ENCODE peak calls at places on chromosome 3, in six cellular contexts. I is dorsolateral prefrontal cortex, R is fibroblast of lung, D is breast epithelium, E is foreskin fibroblast, P is AG09309. X is an unnamed sample.
A peak's percentile ranks its signal among the peaks of the same experiment; 100 is the strongest.

GRCh38 chr3:48301814-48302194 is 31.7 kb downstream of the SPINK8 start:
- DNase-seq in I (no peak), R (peak; percentile 44), D (peak; percentile 46), E (peak; percentile 54), P (no peak), X (peak; percentile 63)

GRCh38 chr3:21220944-21221343 is 530.1 kb downstream of the ZNF385D start:
- DNase-seq in I (no peak), R (no peak), D (no peak), E (no peak), P (no peak), X (no peak)

GRCh38 chr3:29587340-29587739 is 306.5 kb downstream of the RBMS3 start:
- DNase-seq in I (no peak), R (no peak), D (no peak), E (no peak), P (no peak), X (no peak)

GRCh38 chr3:166451997-166452396 is 614.8 kb upstream of the BCHE start:
- DNase-seq in I (no peak), R (no peak), D (no peak), E (no peak), P (no peak), X (peak; percentile 26)

GRCh38 chr3:99711361-99711760 is 73.0 kb downstream of the COL8A1 start:
- DNase-seq in I (no peak), R (peak; percentile 66), D (no peak), E (no peak), P (no peak), X (no peak)

GRCh38 chr3:9778102-9778501 is 8.4 kb upstream of the CAMK1 start:
- DNase-seq in I (no peak), R (peak; percentile 76), D (no peak), E (peak; percentile 91), P (peak; percentile 28), X (no peak)

GRCh38 chr3:49132437-49133225 is at the start of gene LAMB2:
- DNase-seq in I (peak; percentile 76), R (peak; percentile 86), D (peak; percentile 72), E (peak; percentile 91), P (peak; percentile 58), X (no peak)

GRCh38 chr3:141738636-141739363 is 702 bp downstream of the RNF7 start:
- DNase-seq in I (peak; percentile 6), R (peak; percentile 60), D (no peak), E (peak; percentile 72), P (no peak), X (peak; percentile 49)

GRCh38 chr3:160754371-160754854 is 1.6 kb upstream of the PPM1L start:
- DNase-seq in I (peak; percentile 60), R (peak; percentile 60), D (no peak), E (peak; percentile 62), P (peak; percentile 14), X (peak; percentile 20)

GRCh38 chr3:61650276-61650675 is 88.9 kb downstream of the PTPRG start:
- DNase-seq in I (peak; percentile 21), R (peak; percentile 93), D (peak; percentile 80), E (peak; percentile 86), P (peak; percentile 96), X (no peak)

GRCh38 chr3:148991219-148992026 is at the start of gene GYG1:
- DNase-seq in I (peak; percentile 72), R (peak; percentile 83), D (peak; percentile 62), E (peak; percentile 95), P (peak; percentile 21), X (peak; percentile 78)

GRCh38 chr3:184334470-184335158 is 2.8 kb upstream of the FAM131A start:
- DNase-seq in I (no peak), R (peak; percentile 81), D (no peak), E (peak; percentile 84), P (no peak), X (no peak)

GRCh38 chr3:110419096-110419495 is 652.5 kb upstream of the NECTIN3 start:
- DNase-seq in I (no peak), R (no peak), D (no peak), E (peak; percentile 24), P (no peak), X (no peak)

GRCh38 chr3:118559286-118559685 is 475.4 kb downstream of the IGSF11 start:
- DNase-seq in I (no peak), R (no peak), D (no peak), E (no peak), P (no peak), X (no peak)

GRCh38 chr3:45103753-45104714 is 42.1 kb downstream of the CDCP1 start:
- DNase-seq in I (no peak), R (no peak), D (no peak), E (no peak), P (no peak), X (no peak)

GRCh38 chr3:34889641-34890040 is 749.7 kb upstream of the ARPP21 start:
- DNase-seq in I (no peak), R (no peak), D (no peak), E (no peak), P (no peak), X (no peak)

GRCh38 chr3:39362812-39363211 is 20.4 kb upstream of the SLC25A38 start:
- DNase-seq in I (no peak), R (no peak), D (no peak), E (no peak), P (no peak), X (no peak)

GRCh38 chr3:43810797-43811196 is 120.1 kb downstream of the ABHD5 start:
- DNase-seq in I (no peak), R (no peak), D (no peak), E (no peak), P (no peak), X (no peak)

GRCh38 chr3:88986834-88987233 is 120.6 kb upstream of the EPHA3 start:
- DNase-seq in I (no peak), R (peak; percentile 72), D (no peak), E (peak; percentile 89), P (peak; percentile 74), X (peak; percentile 16)

GRCh38 chr3:193078996-193079731 is 161.5 kb upstream of the MB21D2 start:
- DNase-seq in I (no peak), R (no peak), D (no peak), E (no peak), P (no peak), X (no peak)

GRCh38 chr3:171320721-171321120 is 139.5 kb downstream of the TNIK start:
- DNase-seq in I (no peak), R (peak; percentile 36), D (no peak), E (no peak), P (no peak), X (no peak)

GRCh38 chr3:137867611-137868010 is 103.5 kb downstream of the SOX14 start:
- DNase-seq in I (no peak), R (no peak), D (no peak), E (no peak), P (no peak), X (no peak)

GRCh38 chr3:68256635-68257034 is 602.2 kb upstream of the SUCLG2 start:
- DNase-seq in I (no peak), R (no peak), D (no peak), E (no peak), P (no peak), X (no peak)

GRCh38 chr3:119156868-119157267 is 10.9 kb downstream of the TEX55 start:
- DNase-seq in I (no peak), R (no peak), D (no peak), E (no peak), P (no peak), X (no peak)

GRCh38 chr3:47851888-47852603 is 49.1 kb downstream of the DHX30 start:
- DNase-seq in I (no peak), R (no peak), D (no peak), E (no peak), P (no peak), X (no peak)

GRCh38 chr3:339346-339745 is 142.8 kb downstream of the CHL1 start:
- DNase-seq in I (no peak), R (no peak), D (no peak), E (no peak), P (no peak), X (no peak)

GRCh38 chr3:147654827-147655226 is 245.7 kb downstream of the ZIC1 start:
- DNase-seq in I (peak; percentile 36), R (peak; percentile 87), D (peak; percentile 70), E (no peak), P (no peak), X (no peak)

GRCh38 chr3:132911741-132912415 is 126.3 kb upstream of the TMEM108 start:
- DNase-seq in I (no peak), R (no peak), D (no peak), E (no peak), P (no peak), X (no peak)

GRCh38 chr3:63661242-63661641 is 8.8 kb downstream of the SNTN start:
- DNase-seq in I (no peak), R (no peak), D (no peak), E (peak; percentile 41), P (no peak), X (peak; percentile 3)

GRCh38 chr3:63662011-63662410 is 9.5 kb downstream of the SNTN start:
- DNase-seq in I (no peak), R (no peak), D (no peak), E (no peak), P (no peak), X (no peak)

GRCh38 chr3:63656791-63657190 is 4.3 kb downstream of the SNTN start:
- DNase-seq in I (no peak), R (peak; percentile 93), D (no peak), E (peak; percentile 59), P (peak; percentile 42), X (peak; percentile 24)

GRCh38 chr3:63662500-63662899 is 10.0 kb downstream of the SNTN start:
- DNase-seq in I (no peak), R (peak; percentile 13), D (no peak), E (peak; percentile 6), P (no peak), X (peak; percentile 2)
- TF ChIP-seq CTCF in I (no peak), R (no peak), D (no peak), E (peak; percentile 2), P (peak; percentile 38), X (no peak)

DNA sequence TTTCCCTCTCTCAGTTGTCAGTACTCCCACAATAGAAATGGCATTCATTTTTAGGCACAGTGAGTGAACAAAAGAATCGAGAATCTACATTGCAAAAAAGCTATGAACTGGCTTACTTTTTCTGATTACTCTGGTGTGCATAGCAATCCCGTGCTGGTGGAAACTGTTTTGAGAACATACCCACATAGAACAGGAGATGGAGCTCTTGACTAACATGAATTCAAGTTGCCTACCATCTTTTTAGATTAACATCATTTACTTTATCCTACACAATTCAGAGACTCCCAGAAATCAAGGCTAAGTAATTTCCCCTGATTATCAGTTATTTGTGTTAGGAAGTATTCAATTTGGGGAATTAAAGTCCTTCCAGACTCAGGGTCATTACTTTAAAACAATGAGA is 326.6 kb downstream of the ARPP21 start:
- DNase-seq in I (peak; percentile 15), R (peak; percentile 44), D (no peak), E (peak; percentile 63), P (no peak), X (peak; percentile 2)
- TF ChIP-seq CTCF in I (peak; percentile 57), R (peak; percentile 66), D (peak; percentile 47), E (peak; percentile 50), P (peak; percentile 61), X (peak; percentile 37)

DNA sequence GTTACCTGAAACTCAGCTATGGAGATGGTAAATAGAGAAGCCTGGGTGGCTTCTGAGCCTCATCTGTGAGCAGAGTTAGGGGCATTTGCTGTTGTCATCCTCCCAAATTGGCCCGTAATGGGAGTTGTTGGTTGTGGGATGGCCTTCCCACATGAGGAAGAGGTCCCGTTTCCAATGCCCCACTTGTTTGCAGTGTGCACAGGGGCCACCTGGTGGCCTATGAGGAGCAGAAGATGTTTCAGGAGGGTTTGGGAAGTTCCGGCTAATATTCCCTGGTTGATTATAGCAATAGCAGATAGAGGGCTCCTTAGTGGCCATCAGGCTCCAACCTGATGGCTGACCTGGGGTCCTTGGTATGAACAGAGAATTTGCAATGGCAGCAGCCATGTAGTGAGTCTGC is 1546.5 kb downstream of the OTOL1 start:
- DNase-seq in I (no peak), R (no peak), D (no peak), E (peak; percentile 1), P (no peak), X (no peak)
- TF ChIP-seq CTCF in I (no peak), R (peak; percentile 49), D (peak; percentile 8), E (peak; percentile 20), P (peak; percentile 52), X (no peak)

GRCh38 chr3:17686613-17687012 is 55.8 kb downstream of the TBC1D5 start:
- DNase-seq in I (no peak), R (no peak), D (no peak), E (peak; percentile 11), P (no peak), X (no peak)
- TF ChIP-seq CTCF in I (peak; percentile 54), R (no peak), D (no peak), E (no peak), P (no peak), X (no peak)

X was measured in RWPE1.